ENCODE peak calls at places on chromosomes 6 and 20, in five cellular contexts. F, B, A, V and N are unnamed samples.

GRCh38 chr6:136640132-136640915 is 90.1 kb upstream of the MAP7 start:
- DNase-seq in F (no peak), V (no peak), A (peak), B (no peak), N (no peak)

GRCh38 chr6:34583461-34583860 is 27.3 kb upstream of the SPDEF start:
- DNase-seq in F (no peak), B (no peak), A (no peak), V (no peak), N (no peak)

GRCh38 chr6:159106627-159107241 is 61.9 kb upstream of the TAGAP start:
- DNase-seq in V (peak), B (no peak), A (peak), F (peak), N (peak)

GRCh38 chr6:34489229-34489805 is 23.4 kb downstream of the PACSIN1 start:
- DNase-seq in A (no peak), B (no peak), F (no peak), V (peak), N (no peak)

GRCh38 chr20:17505664-17506517 is 25.3 kb downstream of the BFSP1 start:
- DNase-seq in A (peak), V (peak), B (no peak), F (no peak), N (no peak)

GRCh38 chr6:116764961-116765841 is at the start of gene FAM162B:
- DNase-seq in A (peak), B (peak), V (peak), F (peak), N (peak)

GRCh38 chr20:62362590-62362940 is 4.5 kb downstream of the LAMA5 start:
- DNase-seq in B (no peak), V (no peak), A (no peak), F (no peak), N (peak)

GRCh38 chr20:38599410-38599882 is 2.2 kb upstream of the ARHGAP40 start:
- DNase-seq in F (no peak), A (no peak), V (peak), B (no peak), N (no peak)

GRCh38 chr6:16295060-16295459 is 56.7 kb downstream of the GMPR start:
- DNase-seq in A (no peak), F (no peak), B (no peak), V (no peak), N (no peak)

GRCh38 chr6:20220345-20220744 is 8.1 kb upstream of the MBOAT1 start:
- DNase-seq in V (no peak), F (no peak), B (no peak), A (no peak), N (no peak)

GRCh38 chr6:137001287-137001976 is 43.3 kb downstream of the IL20RA start:
- DNase-seq in A (no peak), F (no peak), B (no peak), V (no peak), N (peak)

GRCh38 chr20:35518975-35519374 is 10.5 kb downstream of the C20orf173 start:
- DNase-seq in F (no peak), V (no peak), A (no peak), B (no peak), N (no peak)

GRCh38 chr6:107612762-107613415 is 123.0 kb downstream of the SOBP start:
- DNase-seq in A (no peak), V (no peak), B (no peak), F (no peak), N (no peak)

GRCh38 chr20:38806855-38807655 is 1.6 kb downstream of the PPP1R16B start:
- DNase-seq in A (no peak), V (no peak), F (no peak), B (no peak), N (no peak)

GRCh38 chr6:158290659-158291058 is 21.6 kb upstream of the TULP4 start:
- DNase-seq in A (no peak), F (no peak), B (no peak), V (no peak), N (no peak)

GRCh38 chr6:170291271-170292110 is 613 bp upstream of the DLL1 start:
- DNase-seq in A (no peak), F (peak), V (peak), B (peak), N (peak)

GRCh38 chr6:101765281-101765680 is 371.8 kb downstream of the GRIK2 start:
- DNase-seq in B (no peak), A (no peak), F (no peak), V (no peak), N (no peak)

GRCh38 chr20:10079964-10080363 is 45.2 kb downstream of the ANKEF1 start:
- DNase-seq in B (no peak), V (peak), A (peak), F (no peak), N (no peak)

GRCh38 chr6:170091639-170092579 is 199.0 kb downstream of the DLL1 start:
- DNase-seq in F (no peak), A (no peak), V (no peak), B (no peak), N (no peak)

GRCh38 chr20:59925894-59926293 is 7.5 kb downstream of the SYCP2 start:
- DNase-seq in V (no peak), B (no peak), A (no peak), F (no peak), N (no peak)

GRCh38 chr6:125793863-125794262 is 3.1 kb downstream of the NCOA7 start:
- DNase-seq in B (no peak), A (no peak), F (no peak), V (no peak), N (no peak)

GRCh38 chr6:34656378-34657036 is 40.1 kb downstream of the ILRUN start:
- DNase-seq in F (no peak), B (no peak), A (peak), V (peak), N (no peak)

GRCh38 chr6:141158740-141159139 is 974.0 kb upstream of the GJE1 start:
- DNase-seq in F (no peak), V (no peak), B (no peak), A (peak), N (no peak)

GRCh38 chr6:154637392-154637791 is 95.8 kb upstream of the SCAF8 start:
- DNase-seq in F (no peak), V (no peak), A (no peak), B (no peak), N (no peak)

DNA sequence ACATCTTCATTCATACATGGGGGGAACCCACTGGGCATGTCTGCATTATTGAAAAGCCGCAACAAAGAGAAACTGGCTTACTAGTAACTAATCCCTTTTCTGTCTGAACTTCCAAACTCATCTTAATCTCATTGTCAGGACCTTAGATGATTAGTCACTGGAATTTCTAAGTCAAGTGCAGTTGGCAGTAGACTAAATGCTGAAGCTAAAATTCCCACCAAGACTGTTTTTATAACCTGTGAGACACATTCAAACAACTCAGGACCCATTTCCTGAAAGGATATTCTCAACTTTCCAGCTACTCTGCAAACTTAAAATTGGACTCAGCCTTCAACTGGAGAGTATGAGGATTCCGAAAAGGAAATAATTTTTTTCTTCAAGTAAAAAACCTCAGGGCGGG is 94.8 kb upstream of the SCAF8 start:
- DNase-seq in B (no peak), A (no peak), V (no peak), F (no peak), N (no peak)
- H2BK12ac ChIP-seq in B (no peak), A (no peak), V (no peak), F (no peak), N (no peak)

GRCh38 chr20:4673371-4674001 is 48.2 kb upstream of the PRND start:
- DNase-seq in A (no peak), F (no peak), V (no peak), B (no peak), N (no peak)
- H2BK12ac ChIP-seq in A (no peak), F (no peak), V (no peak), B (no peak), N (no peak)

GRCh38 chr6:1178590-1178989 is 133.3 kb upstream of the FOXQ1 start:
- DNase-seq in V (no peak), F (no peak), B (no peak), A (no peak), N (no peak)
- H2BK12ac ChIP-seq in V (no peak), F (no peak), B (no peak), A (no peak), N (no peak)

GRCh38 chr20:41869261-41869660 is 251.1 kb upstream of the CHD6 start:
- DNase-seq in F (no peak), A (no peak), V (no peak), B (no peak), N (no peak)

GRCh38 chr20:41871063-41871462 is 252.9 kb upstream of the CHD6 start:
- DNase-seq in B (no peak), A (no peak), V (peak), F (no peak), N (no peak)

GRCh38 chr20:41872986-41873385 is 254.8 kb upstream of the CHD6 start:
- DNase-seq in A (no peak), F (no peak), B (no peak), V (no peak), N (no peak)
- H2BK12ac ChIP-seq in A (no peak), F (no peak), B (no peak), V (no peak), N (no peak)

DNA sequence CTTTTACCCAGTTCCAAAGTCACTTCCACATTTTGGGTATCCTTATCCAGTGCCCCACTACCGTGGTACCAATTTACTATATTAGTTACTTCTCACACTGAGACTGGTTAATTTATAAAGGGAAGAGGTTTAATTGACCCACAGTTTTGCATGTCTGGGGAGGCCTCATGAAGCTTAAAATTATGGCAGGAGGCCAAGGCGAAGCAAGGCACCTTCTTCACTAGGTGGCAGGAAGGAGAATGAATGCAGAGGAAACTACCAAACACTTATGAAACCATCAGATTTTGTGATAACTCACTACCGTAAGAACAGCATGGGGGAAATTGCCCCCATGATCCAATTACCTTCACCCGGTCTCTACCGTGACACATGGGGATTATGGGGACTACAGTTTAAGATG is 106.7 kb upstream of the SAMD5 start:
- DNase-seq in F (no peak), B (no peak), V (no peak), A (no peak), N (no peak)
- H2BK12ac ChIP-seq in F (no peak), B (no peak), V (no peak), A (no peak), N (no peak)

GRCh38 chr6:12479885-12480284 is 189.7 kb downstream of the EDN1 start:
- DNase-seq in A (no peak), V (no peak), F (no peak), B (no peak), N (no peak)
- H2BK12ac ChIP-seq in A (no peak), V (no peak), F (no peak), B (no peak), N (no peak)

GRCh38 chr6:40373267-40373666 is 213.9 kb downstream of the LRFN2 start:
- DNase-seq in B (no peak), F (no peak), V (no peak), A (no peak), N (no peak)
- H2BK12ac ChIP-seq in B (no peak), F (no peak), V (no peak), A (no peak), N (no peak)

DNA sequence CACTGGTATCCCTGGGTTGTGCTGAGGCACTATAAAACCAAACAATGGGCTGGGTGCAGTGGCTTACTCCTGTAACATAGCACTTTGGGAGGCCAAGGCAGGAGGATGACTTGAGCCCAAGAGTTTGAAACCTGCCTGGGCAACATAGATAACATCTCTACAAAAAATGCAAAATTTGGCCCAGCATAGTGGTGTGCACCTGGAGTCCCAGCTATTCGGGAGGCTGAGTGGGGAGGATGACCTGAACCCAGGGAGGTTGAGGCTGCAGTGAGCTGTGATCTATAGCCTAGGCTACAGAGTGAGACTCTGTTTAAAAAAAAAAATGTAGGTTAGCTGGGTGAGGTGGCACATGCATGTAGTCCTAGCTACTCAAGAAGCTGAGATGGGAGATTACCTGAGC is 7.7 kb upstream of the SLC4A11 start:
- DNase-seq in V (peak), A (no peak), B (no peak), F (no peak), N (no peak)
- H2BK12ac ChIP-seq in V (no peak), A (no peak), B (no peak), F (no peak), N (no peak)